ENCODE peak calls at places on chromosomes 11 and 22, in five cellular contexts. Q is mucosa of descending colon, A is endothelial cell of umbilical vein, T is brain microvascular endothelial cell, R is NB4. X is an unnamed sample.
A peak's percentile ranks its signal among the peaks of the same experiment; 100 is the strongest.

GRCh38 chr22:31148953-31149627 is 8.8 kb upstream of the PLA2G3 start:
- DNase-seq in A (peak; percentile 84), R (peak; percentile 73), Q (no peak), T (peak; percentile 79), X (no peak)

GRCh38 chr11:71086687-71087258 is 165.6 kb downstream of the SHANK2 start:
- DNase-seq in T (peak; percentile 6), A (no peak), Q (no peak), R (peak; percentile 34), X (no peak)

GRCh38 chr11:114197799-114198500 is 98.2 kb upstream of the NNMT start:
- DNase-seq in T (peak; percentile 77), R (no peak), A (peak; percentile 96), Q (no peak), X (peak; percentile 31)

GRCh38 chr11:7574491-7575129 is 60.8 kb downstream of the PPFIBP2 start:
- DNase-seq in Q (no peak), R (no peak), T (no peak), A (no peak), X (no peak)

GRCh38 chr11:44011797-44012196 is 36.0 kb upstream of the ACCSL start:
- DNase-seq in Q (no peak), A (no peak), R (no peak), T (no peak), X (no peak)

GRCh38 chr22:24938741-24939341 is 7.7 kb downstream of the LHFPL7 start:
- DNase-seq in Q (no peak), A (peak; percentile 43), T (no peak), R (peak; percentile 60), X (no peak)

GRCh38 chr11:85827768-85828639 is 17.1 kb upstream of the SYTL2 start:
- DNase-seq in R (no peak), Q (no peak), A (peak; percentile 75), T (peak; percentile 84), X (peak; percentile 66)

GRCh38 chr11:9853929-9854557 is 190.2 kb downstream of the SWAP70 start:
- DNase-seq in R (no peak), A (no peak), Q (no peak), T (no peak), X (no peak)

GRCh38 chr11:13276454-13276851 is 1.1 kb upstream of the BMAL1 start:
- DNase-seq in T (no peak), A (no peak), Q (no peak), R (no peak), X (no peak)

GRCh38 chr11:67278135-67278938 is 10.8 kb upstream of the ANKRD13D start:
- DNase-seq in Q (peak; percentile 68), R (no peak), T (no peak), A (no peak), X (no peak)

GRCh38 chr11:116073854-116074837 is 569.9 kb upstream of the CADM1 start:
- DNase-seq in A (no peak), T (no peak), R (peak; percentile 22), Q (no peak), X (no peak)

GRCh38 chr11:116072133-116072532 is 567.9 kb upstream of the CADM1 start:
- DNase-seq in A (no peak), T (no peak), Q (no peak), R (no peak), X (no peak)

GRCh38 chr11:116070555-116070954 is 566.3 kb upstream of the CADM1 start:
- DNase-seq in T (no peak), A (no peak), R (no peak), Q (no peak), X (no peak)

GRCh38 chr11:116071241-116071640 is 567.0 kb upstream of the CADM1 start:
- DNase-seq in T (no peak), R (no peak), Q (no peak), A (no peak), X (no peak)

GRCh38 chr11:116072776-116073175 is 568.6 kb upstream of the CADM1 start:
- DNase-seq in R (no peak), T (no peak), A (no peak), Q (no peak), X (no peak)
- TF ChIP-seq CTCF in R (peak; percentile 33), T (peak; percentile 37), A (no peak), Q (no peak), X (no peak)

GRCh38 chr11:73477518-73477917 is 101.3 kb downstream of the RELT start:
- DNase-seq in R (no peak), T (no peak), A (no peak), Q (no peak), X (no peak)

GRCh38 chr11:73480677-73481076 is 104.5 kb downstream of the RELT start:
- DNase-seq in T (no peak), A (no peak), R (peak; percentile 52), Q (no peak), X (no peak)

GRCh38 chr11:73475549-73475948 is 99.3 kb downstream of the RELT start:
- DNase-seq in R (no peak), A (no peak), T (no peak), Q (no peak), X (no peak)

GRCh38 chr11:73481626-73482025 is 105.4 kb downstream of the RELT start:
- DNase-seq in A (no peak), Q (no peak), T (no peak), R (no peak), X (no peak)

DNA sequence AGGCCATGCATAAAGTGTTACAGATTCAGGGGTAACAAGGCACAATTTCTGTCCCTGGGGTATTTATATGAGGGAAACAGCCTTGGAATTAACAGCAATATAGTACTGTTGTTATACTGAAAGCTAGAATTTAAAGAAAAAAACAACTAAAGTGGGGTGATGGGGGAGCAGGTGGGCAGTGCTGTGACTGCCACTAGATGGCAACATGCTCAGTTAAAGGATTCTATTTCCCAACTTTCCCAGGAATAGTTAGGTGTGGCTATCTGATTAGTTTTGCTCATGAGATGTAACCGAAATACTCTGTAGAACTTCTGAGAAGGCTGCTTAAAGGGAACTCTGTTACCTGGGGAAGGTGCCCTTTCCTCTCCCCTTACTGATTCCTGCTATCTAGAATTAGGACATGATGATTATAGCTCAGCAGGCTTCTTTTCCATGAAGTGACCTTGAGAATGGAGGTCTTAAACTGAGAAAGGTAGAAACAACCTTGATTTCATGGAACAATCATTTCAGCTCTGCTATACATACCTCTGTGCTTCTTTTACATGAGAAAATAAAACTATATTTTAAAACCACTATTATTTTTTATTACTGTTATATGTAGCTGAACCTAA is 102.6 kb downstream of the RELT start:
- DNase-seq in T (peak; percentile 20), R (peak; percentile 44), A (peak; percentile 59), Q (no peak), X (no peak)
- TF ChIP-seq CTCF in T (peak; percentile 95), R (peak; percentile 92), A (peak; percentile 87), Q (peak; percentile 31), X (peak; percentile 91)

GRCh38 chr11:68370211-68371111 is 58.1 kb downstream of the LRP5 start:
- DNase-seq in A (no peak), R (no peak), Q (no peak), T (peak; percentile 31), X (no peak)

GRCh38 chr11:68367252-68367651 is 54.9 kb downstream of the LRP5 start:
- DNase-seq in T (no peak), Q (no peak), R (no peak), A (no peak), X (no peak)

GRCh38 chr11:68371176-68372041 is 59.0 kb downstream of the LRP5 start:
- DNase-seq in R (no peak), T (peak; percentile 45), Q (no peak), A (no peak), X (no peak)

GRCh38 chr11:68369756-68370155 is 57.4 kb downstream of the LRP5 start:
- DNase-seq in A (no peak), R (no peak), Q (no peak), T (no peak), X (no peak)

GRCh38 chr11:68369161-68369560 is 56.8 kb downstream of the LRP5 start:
- DNase-seq in Q (no peak), A (no peak), R (no peak), T (no peak), X (no peak)
- TF ChIP-seq CTCF in Q (no peak), A (no peak), R (no peak), T (no peak), X (no peak)

GRCh38 chr11:17405232-17406005 is 17.0 kb upstream of the KCNJ11 start:
- DNase-seq in A (no peak), Q (peak; percentile 78), T (peak; percentile 35), R (peak; percentile 71), X (peak; percentile 39)
- TF ChIP-seq CTCF in A (no peak), Q (no peak), T (peak; percentile 28), R (peak; percentile 12), X (no peak)

GRCh38 chr11:11884774-11885481 is 43.2 kb downstream of the USP47 start:
- DNase-seq in R (no peak), A (no peak), Q (no peak), T (no peak), X (no peak)
- TF ChIP-seq CTCF in R (no peak), A (no peak), Q (no peak), T (no peak), X (no peak)

GRCh38 chr11:124108158-124108557 is 7.1 kb upstream of the VWA5A start:
- DNase-seq in A (peak; percentile 56), T (no peak), Q (no peak), R (peak; percentile 32), X (no peak)
- TF ChIP-seq CTCF in A (peak; percentile 24), T (peak; percentile 57), Q (no peak), R (peak; percentile 9), X (peak; percentile 25)

DNA sequence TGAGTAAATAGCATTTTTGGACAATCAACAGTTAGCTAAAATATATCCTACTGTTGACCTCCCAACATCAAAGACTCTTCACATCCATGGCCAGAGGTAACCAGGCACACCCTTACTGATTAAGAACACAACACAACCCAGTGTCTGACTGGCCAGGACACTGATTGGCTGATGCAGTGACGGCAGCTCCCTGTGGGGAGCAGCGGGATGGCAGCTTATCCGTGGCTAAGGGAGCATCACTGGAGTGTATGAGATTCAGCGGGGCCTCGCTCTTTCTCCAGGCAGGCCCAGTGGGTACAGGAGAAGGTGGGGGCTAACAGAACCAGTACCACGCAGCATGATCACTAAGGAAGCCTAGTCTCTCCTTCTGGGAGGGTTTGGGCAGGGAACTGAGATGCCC is 10.3 kb upstream of the IL2RB start:
- DNase-seq in A (no peak), R (no peak), Q (peak; percentile 22), T (no peak), X (no peak)
- TF ChIP-seq CTCF in A (no peak), R (no peak), Q (no peak), T (no peak), X (no peak)

X was measured in HFF-Myc.